ENCODE peak calls at places on chromosomes 3 and 15, in six cellular contexts. O is GM12865; B is activated CD4-positive, alpha-beta T cell treated with anti-CD3 and anti-CD28 coated beads for 48 hours; T is LoVo; E is T47D; P is LHCN-M2. S is an unnamed sample.

GRCh38 chr15:46636220-46636619 is 1001.4 kb downstream of the SQOR start:
- DNase-seq in O (no peak), B (no peak), T (no peak), E (no peak), P (no peak), S (no peak)

GRCh38 chr15:58457466-58457965 is 25.7 kb downstream of the LIPC start:
- DNase-seq in O (peak; percentile 88), B (peak; percentile 67), T (peak; percentile 69), E (no peak), P (peak; percentile 85), S (peak; percentile 88)

GRCh38 chr3:12194209-12194608 is 35.5 kb upstream of the TIMP4 start:
- DNase-seq in O (peak; percentile 70), B (no peak), T (peak; percentile 45), E (no peak), P (peak; percentile 89), S (peak; percentile 93)

GRCh38 chr3:170321326-170322034 is 36.0 kb upstream of the SKIL start:
- DNase-seq in O (no peak), B (no peak), T (no peak), E (peak; percentile 51), P (peak; percentile 68), S (no peak)

GRCh38 chr3:181698263-181698944 is 13.3 kb upstream of the SOX2 start:
- DNase-seq in O (no peak), B (no peak), T (no peak), E (no peak), P (no peak), S (no peak)

GRCh38 chr15:40308844-40309189 is 1.1 kb upstream of the PLCB2 start:
- DNase-seq in O (peak; percentile 53), B (peak; percentile 39), T (no peak), E (no peak), P (no peak), S (peak; percentile 91)

GRCh38 chr3:42666022-42666421 is 12.5 kb downstream of the ZBTB47 start:
- DNase-seq in O (no peak), B (no peak), T (no peak), E (no peak), P (no peak), S (no peak)

GRCh38 chr3:190053919-190054672 is 66.6 kb downstream of the P3H2 start:
- DNase-seq in O (no peak), B (no peak), T (peak; percentile 68), E (no peak), P (peak; percentile 83), S (no peak)

GRCh38 chr3:124322966-124323365 is 331.0 kb upstream of the ROPN1 start:
- DNase-seq in O (no peak), B (no peak), T (no peak), E (no peak), P (no peak), S (no peak)

GRCh38 chr3:42101481-42101880 is 10.3 kb downstream of the TRAK1 start:
- DNase-seq in O (no peak), B (no peak), T (no peak), E (no peak), P (peak; percentile 20), S (no peak)

GRCh38 chr3:41881233-41881821 is 80.6 kb downstream of the ULK4 start:
- DNase-seq in O (peak; percentile 56), B (no peak), T (peak; percentile 46), E (peak; percentile 29), P (peak; percentile 48), S (peak; percentile 50)

GRCh38 chr3:71753716-71754609 is at the start of gene GPR27:
- DNase-seq in O (peak; percentile 4), B (peak; percentile 25), T (no peak), E (peak; percentile 46), P (no peak), S (peak; percentile 39)

GRCh38 chr15:46091860-46092450 is 457.1 kb downstream of the SQOR start:
- DNase-seq in O (peak; percentile 25), B (peak; percentile 12), T (peak; percentile 52), E (no peak), P (peak; percentile 2), S (peak; percentile 57)

GRCh38 chr15:68797589-68798377 is 22.9 kb downstream of the ANP32A start:
- DNase-seq in O (peak; percentile 38), B (no peak), T (no peak), E (no peak), P (no peak), S (no peak)

GRCh38 chr3:130849111-130849552 is 44.8 kb upstream of the ATP2C1 start:
- DNase-seq in O (peak; percentile 32), B (no peak), T (no peak), E (no peak), P (no peak), S (peak; percentile 82)

GRCh38 chr3:118641608-118642007 is 393.0 kb downstream of the IGSF11 start:
- DNase-seq in O (peak; percentile 59), B (no peak), T (no peak), E (no peak), P (no peak), S (no peak)

GRCh38 chr3:170752571-170753155 is 117.3 kb downstream of the RPL22L1 start:
- DNase-seq in O (no peak), B (no peak), T (no peak), E (no peak), P (no peak), S (no peak)

GRCh38 chr15:51004103-51004536 is 90.6 kb downstream of the TNFAIP8L3 start:
- DNase-seq in O (no peak), B (no peak), T (peak; percentile 12), E (no peak), P (peak; percentile 21), S (peak; percentile 49)

GRCh38 chr15:70608156-70608555 is 155.2 kb downstream of the UACA start:
- DNase-seq in O (no peak), B (no peak), T (no peak), E (no peak), P (no peak), S (peak; percentile 53)

GRCh38 chr3:159082514-159082913 is 280.7 kb downstream of the MFSD1 start:
- DNase-seq in O (no peak), B (no peak), T (no peak), E (no peak), P (peak; percentile 99), S (no peak)

GRCh38 chr3:173733029-173733652 is 335.6 kb downstream of the NLGN1 start:
- DNase-seq in O (peak; percentile 7), B (no peak), T (no peak), E (peak; percentile 18), P (peak; percentile 50), S (peak; percentile 13)

GRCh38 chr3:133532951-133533350 is 40.5 kb upstream of the CDV3 start:
- DNase-seq in O (no peak), B (no peak), T (no peak), E (no peak), P (peak; percentile 49), S (no peak)

GRCh38 chr15:42736178-42736792 is 643 bp downstream of the CDAN1 start:
- DNase-seq in O (peak; percentile 21), B (peak; percentile 35), T (no peak), E (no peak), P (no peak), S (peak; percentile 44)

GRCh38 chr3:12618426-12618825 is 45.5 kb downstream of the RAF1 start:
- DNase-seq in O (no peak), B (no peak), T (no peak), E (no peak), P (no peak), S (no peak)

GRCh38 chr3:143484851-143485512 is 363.3 kb downstream of the SLC9A9 start:
- DNase-seq in O (no peak), B (no peak), T (no peak), E (no peak), P (peak; percentile 20), S (no peak)

GRCh38 chr3:151330374-151330773 is 1.0 kb upstream of the P2RY13 start:
- DNase-seq in O (no peak), B (no peak), T (no peak), E (no peak), P (no peak), S (no peak)

GRCh38 chr3:195879416-195880036 is 28.8 kb downstream of the TNK2 start:
- DNase-seq in O (no peak), B (no peak), T (no peak), E (no peak), P (no peak), S (no peak)